ENCODE peak calls at places on chromosomes 13 and 19, in four cellular contexts. M is cardiac muscle cell, E is AG10803, R is GM10248. S is an unnamed sample.

GRCh38 chr13:70339738-70340137 is 231.5 kb upstream of the KLHL1 start:
- DNase-seq in M (no peak), E (no peak), R (no peak), S (peak)

GRCh38 chr19:47719047-47719885 is 6.0 kb downstream of the EHD2 start:
- DNase-seq in M (peak), E (peak), R (no peak), S (peak)

GRCh38 chr13:25463496-25463895 is 91.7 kb downstream of the ATP8A2 start:
- DNase-seq in M (no peak), E (peak), R (no peak), S (no peak)

GRCh38 chr19:29212614-29213573 is at the start of gene UQCRFS1:
- DNase-seq in M (peak), E (peak), R (peak), S (peak)

GRCh38 chr13:75518439-75519088 is 19.1 kb downstream of the COMMD6 start:
- DNase-seq in M (no peak), E (no peak), R (no peak), S (no peak)

GRCh38 chr19:44111910-44112463 is 1.2 kb upstream of the ZNF225 start:
- DNase-seq in M (peak), E (peak), R (no peak), S (peak)

GRCh38 chr13:38166121-38166520 is 183.5 kb upstream of the UFM1 start:
- DNase-seq in M (peak), E (peak), R (no peak), S (no peak)

GRCh38 chr13:59734393-59734792 is 429.3 kb downstream of the DIAPH3 start:
- DNase-seq in M (no peak), E (no peak), R (peak), S (no peak)

GRCh38 chr13:52804202-52804641 is 44.2 kb downstream of the PCDH8 start:
- DNase-seq in M (peak), E (no peak), R (no peak), S (no peak)

GRCh38 chr19:45439569-45440258 is 16.0 kb upstream of the ERCC1 start:
- DNase-seq in M (peak), E (peak), R (peak), S (peak)

DNA sequence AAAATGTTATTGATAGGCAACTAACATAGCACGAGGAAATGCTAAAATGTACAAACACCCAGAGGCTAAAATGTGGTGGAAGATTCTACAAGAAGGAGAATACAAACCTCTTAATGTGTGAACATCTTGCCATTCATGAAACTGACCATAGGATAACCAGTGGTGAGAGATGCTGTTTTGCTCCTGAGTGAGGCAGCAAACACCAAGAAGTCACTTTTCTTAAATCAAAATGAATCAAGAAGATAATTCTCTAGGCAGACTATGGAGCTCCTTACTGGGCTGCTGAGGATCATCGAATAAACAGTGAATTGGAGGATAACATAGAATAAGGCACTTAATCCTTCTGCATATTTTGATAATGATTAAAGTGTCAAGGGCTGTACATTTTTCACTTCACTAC is 375.4 kb upstream of the SLITRK6 start:
- DNase-seq in M (no peak), E (no peak), R (no peak), S (no peak)
- TF ChIP-seq CTCF in M (no peak), E (no peak), R (no peak), S (no peak)

DNA sequence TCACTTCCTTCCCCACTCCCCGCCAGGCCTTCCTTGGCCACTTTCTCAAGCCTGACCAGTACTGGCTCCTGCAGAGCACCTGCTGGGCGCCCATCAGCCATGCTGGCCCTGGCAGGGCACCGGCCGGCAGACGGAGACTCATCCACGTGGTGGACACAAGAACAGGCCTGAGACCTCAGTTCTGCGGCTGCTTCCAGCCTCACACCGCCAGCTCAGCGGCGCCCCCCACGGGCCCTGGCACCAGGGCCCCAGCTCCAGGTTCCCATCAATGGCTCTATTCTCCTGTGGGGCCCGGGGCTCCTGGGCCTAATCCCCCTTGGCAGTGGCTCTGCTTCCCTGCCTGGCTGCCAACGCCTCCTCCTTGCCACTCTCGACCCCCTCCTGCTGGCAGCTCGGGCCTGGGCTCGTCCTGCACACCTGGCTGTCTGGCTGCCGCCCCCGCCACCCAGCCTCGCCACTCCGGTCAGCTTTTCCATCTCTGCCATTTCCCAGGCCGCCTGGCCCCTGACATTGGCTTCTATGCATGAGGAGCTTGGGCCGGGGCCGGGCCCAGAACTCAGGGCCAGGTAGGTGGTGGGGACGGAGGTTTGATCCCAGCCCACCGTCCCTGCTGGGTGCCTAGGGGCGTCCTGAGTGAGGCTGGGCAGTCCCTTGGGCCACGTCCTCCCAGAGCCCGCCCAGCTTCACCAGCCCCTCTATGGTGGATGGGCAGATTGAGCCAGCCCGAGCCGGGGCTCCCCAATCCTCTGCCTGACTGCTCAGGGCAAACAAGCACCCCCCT is 6.2 kb downstream of the NDUFA11 start:
- DNase-seq in M (no peak), E (no peak), R (no peak), S (no peak)
- TF ChIP-seq CTCF in M (no peak), E (no peak), R (peak), S (no peak)

GRCh38 chr19:51901860-51902259 is 3.0 kb downstream of the ZNF649 start:
- DNase-seq in M (no peak), E (no peak), R (no peak), S (no peak)
- TF ChIP-seq CTCF in M (no peak), E (no peak), R (no peak), S (no peak)

GRCh38 chr19:39342647-39343305 is 555 bp downstream of the SAMD4B start:
- DNase-seq in M (peak), E (no peak), R (no peak), S (peak)

GRCh38 chr19:39347332-39348227 is 5.4 kb downstream of the SAMD4B start:
- DNase-seq in M (peak), E (no peak), R (no peak), S (no peak)

GRCh38 chr19:39349326-39349725 is 7.1 kb downstream of the SAMD4B start:
- DNase-seq in M (no peak), E (no peak), R (no peak), S (no peak)

GRCh38 chr19:39341720-39342604 is at the start of gene SAMD4B:
- DNase-seq in M (peak), E (peak), R (peak), S (peak)

DNA sequence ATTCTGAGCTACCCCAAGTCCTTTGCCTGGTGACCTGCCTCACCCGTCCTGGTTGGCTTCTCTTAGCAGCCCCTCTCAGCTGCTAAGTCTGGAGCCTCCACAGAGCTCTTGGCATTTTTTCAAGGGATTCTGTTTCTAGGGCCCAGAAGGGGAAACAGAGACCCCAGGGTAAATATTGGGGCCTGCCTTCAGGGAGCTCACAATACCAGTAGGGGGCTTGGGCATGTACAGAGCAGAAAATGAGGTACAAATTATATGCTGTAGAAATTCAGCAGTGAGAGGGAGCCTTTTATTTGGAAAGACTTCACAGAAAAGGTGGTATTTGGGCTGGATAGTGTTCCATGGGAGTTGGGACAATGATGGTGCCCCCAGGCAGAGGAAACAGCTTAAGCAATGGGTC is 3.7 kb downstream of the SAMD4B start:
- DNase-seq in M (no peak), E (no peak), R (no peak), S (no peak)
- TF ChIP-seq CTCF in M (peak), E (peak), R (no peak), S (no peak)

GRCh38 chr19:12984683-12985048 is 10.6 kb upstream of the NFIX start:
- DNase-seq in M (no peak), E (no peak), R (no peak), S (peak)

GRCh38 chr19:12982648-12983047 is 12.6 kb upstream of the NFIX start:
- DNase-seq in M (no peak), E (no peak), R (no peak), S (no peak)

GRCh38 chr19:12983091-12983490 is 12.2 kb upstream of the NFIX start:
- DNase-seq in M (no peak), E (no peak), R (no peak), S (no peak)

GRCh38 chr19:12984143-12984627 is 11.1 kb upstream of the NFIX start:
- DNase-seq in M (no peak), E (peak), R (no peak), S (no peak)

DNA sequence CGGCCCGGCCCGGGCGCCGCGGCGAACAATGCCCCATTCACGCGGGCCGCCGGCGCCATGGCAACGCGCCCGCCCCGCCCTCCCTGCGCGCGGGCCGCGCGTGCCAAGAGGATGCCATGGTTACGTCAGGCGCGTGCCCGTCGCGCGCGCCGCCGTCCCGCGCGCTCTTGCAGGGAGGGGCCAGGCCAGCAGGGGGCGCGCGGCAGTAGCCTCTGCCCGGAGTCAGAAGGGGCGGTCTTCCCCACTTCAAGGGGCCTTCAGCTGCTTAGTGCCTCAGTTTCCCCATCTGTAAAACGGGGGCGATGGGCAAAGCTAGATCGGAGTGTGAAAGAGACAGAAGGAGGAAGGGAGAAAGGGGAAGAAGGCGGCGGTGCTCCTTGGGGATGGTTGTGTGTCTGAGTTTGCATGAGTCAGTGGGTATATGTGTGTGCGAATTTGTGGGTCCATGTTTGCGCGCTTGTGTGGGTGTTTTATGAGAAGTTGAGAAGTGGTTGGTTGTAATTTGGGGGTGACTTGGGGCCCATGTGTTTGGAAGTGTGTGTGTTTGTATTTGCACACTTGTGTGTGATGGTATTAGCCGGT is 11.6 kb upstream of the NFIX start:
- DNase-seq in M (peak), E (peak), R (peak), S (peak)
- TF ChIP-seq CTCF in M (peak), E (peak), R (peak), S (peak)

DNA sequence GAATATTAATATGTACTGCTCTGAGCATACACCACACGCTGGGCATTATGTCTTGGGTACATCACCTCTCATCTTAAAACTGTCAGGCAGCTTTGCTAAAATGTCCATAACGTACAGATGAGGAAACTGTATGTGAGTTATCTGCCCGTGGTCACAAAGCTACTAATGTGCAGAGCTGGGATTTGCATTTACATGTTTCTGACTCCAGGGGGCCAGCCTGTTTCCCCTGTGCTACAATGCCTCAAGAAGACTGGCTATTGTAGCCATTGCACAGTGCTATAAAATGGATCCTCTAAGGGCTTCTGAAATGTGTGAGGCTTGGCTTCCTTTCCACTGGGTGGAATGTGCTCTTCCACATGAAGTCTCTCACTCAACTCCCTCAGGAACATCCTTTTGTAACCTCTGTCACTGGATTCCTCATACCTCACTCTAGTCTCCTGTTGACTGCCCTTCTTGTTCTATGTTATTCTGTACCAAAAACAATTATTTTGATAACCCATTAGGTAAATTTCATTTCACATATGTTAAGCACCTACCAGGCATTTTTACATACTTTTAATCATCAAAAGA is 95.6 kb upstream of the HTR2A start:
- DNase-seq in M (peak), E (peak), R (no peak), S (no peak)
- TF ChIP-seq CTCF in M (peak), E (peak), R (peak), S (peak)

S was measured in glutamatergic neuron.